ENCODE peak calls at places on chromosomes 13 and 19, in nine cellular contexts. One of them, this sample, is unnamed.

GRCh38 chr19:14146789-14147216 is 10.4 kb upstream of the ASF1B start:
- DNase-seq in esophagus squamous epithelium: no peak
- DNase-seq in neural progenitor cell: no peak
- DNase-seq in breast epithelium: peak; percentile 81
- DNase-seq in heart right ventricle: no peak
- DNase-seq in PC-3: peak; percentile 16
- DNase-seq in cardiac muscle cell: peak; percentile 94
- DNase-seq in fibroblast of lung: peak; percentile 53
- DNase-seq in colonic mucosa: no peak
- DNase-seq in this sample: no peak

GRCh38 chr19:50649433-50650391 is at the start of gene C19orf81:
- DNase-seq in neural progenitor cell: peak; percentile 77
- DNase-seq in cardiac muscle cell: peak; percentile 55
- DNase-seq in breast epithelium: no peak
- DNase-seq in PC-3: peak; percentile 23
- DNase-seq in fibroblast of lung: no peak
- DNase-seq in colonic mucosa: no peak
- DNase-seq in esophagus squamous epithelium: no peak
- DNase-seq in heart right ventricle: no peak
- DNase-seq in this sample: no peak

GRCh38 chr19:10553943-10554381 is 10.3 kb downstream of the ATG4D start:
- DNase-seq in colonic mucosa: peak; percentile 33
- DNase-seq in heart right ventricle: no peak
- DNase-seq in breast epithelium: peak; percentile 45
- DNase-seq in neural progenitor cell: no peak
- DNase-seq in PC-3: no peak
- DNase-seq in esophagus squamous epithelium: no peak
- DNase-seq in fibroblast of lung: no peak
- DNase-seq in cardiac muscle cell: no peak
- DNase-seq in this sample: no peak

GRCh38 chr13:27792393-27793218 is at the start of gene GSX1:
- DNase-seq in heart right ventricle: peak; percentile 64
- DNase-seq in fibroblast of lung: peak; percentile 74
- DNase-seq in breast epithelium: peak; percentile 18
- DNase-seq in PC-3: peak; percentile 63
- DNase-seq in colonic mucosa: peak; percentile 44
- DNase-seq in cardiac muscle cell: peak; percentile 85
- DNase-seq in esophagus squamous epithelium: no peak
- DNase-seq in neural progenitor cell: peak; percentile 96
- DNase-seq in this sample: no peak

GRCh38 chr19:10270180-10270615 is 722 bp upstream of the ICAM1 start:
- DNase-seq in heart right ventricle: peak; percentile 72
- DNase-seq in breast epithelium: no peak
- DNase-seq in PC-3: no peak
- DNase-seq in fibroblast of lung: no peak
- DNase-seq in esophagus squamous epithelium: no peak
- DNase-seq in cardiac muscle cell: peak; percentile 68
- DNase-seq in colonic mucosa: peak; percentile 67
- DNase-seq in neural progenitor cell: peak; percentile 20
- DNase-seq in this sample: no peak

GRCh38 chr19:42095814-42096230 is 19.9 kb downstream of the ZNF574 start:
- DNase-seq in PC-3: no peak
- DNase-seq in cardiac muscle cell: no peak
- DNase-seq in neural progenitor cell: peak; percentile 83
- DNase-seq in heart right ventricle: no peak
- DNase-seq in breast epithelium: no peak
- DNase-seq in esophagus squamous epithelium: no peak
- DNase-seq in fibroblast of lung: no peak
- DNase-seq in colonic mucosa: no peak
- DNase-seq in this sample: no peak

GRCh38 chr13:78409172-78409571 is 194.2 kb downstream of the POU4F1 start:
- DNase-seq in cardiac muscle cell: no peak
- DNase-seq in fibroblast of lung: no peak
- DNase-seq in heart right ventricle: no peak
- DNase-seq in colonic mucosa: no peak
- DNase-seq in PC-3: no peak
- DNase-seq in neural progenitor cell: peak; percentile 16
- DNase-seq in esophagus squamous epithelium: no peak
- DNase-seq in breast epithelium: no peak
- DNase-seq in this sample: no peak

GRCh38 chr13:24660023-24660806 is 20.0 kb upstream of the ATP12A start:
- DNase-seq in fibroblast of lung: no peak
- DNase-seq in neural progenitor cell: no peak
- DNase-seq in heart right ventricle: no peak
- DNase-seq in esophagus squamous epithelium: no peak
- DNase-seq in PC-3: peak; percentile 16
- DNase-seq in colonic mucosa: peak; percentile 62
- DNase-seq in breast epithelium: no peak
- DNase-seq in cardiac muscle cell: no peak
- DNase-seq in this sample: no peak

GRCh38 chr13:22428188-22428828 is 752.5 kb upstream of the SGCG start:
- DNase-seq in PC-3: no peak
- DNase-seq in colonic mucosa: no peak
- DNase-seq in heart right ventricle: no peak
- DNase-seq in breast epithelium: peak; percentile 21
- DNase-seq in neural progenitor cell: no peak
- DNase-seq in cardiac muscle cell: peak; percentile 86
- DNase-seq in esophagus squamous epithelium: no peak
- DNase-seq in fibroblast of lung: peak; percentile 74
- DNase-seq in this sample: no peak

GRCh38 chr13:109971006-109971744 is 184.8 kb upstream of the IRS2 start:
- DNase-seq in fibroblast of lung: no peak
- DNase-seq in esophagus squamous epithelium: no peak
- DNase-seq in neural progenitor cell: no peak
- DNase-seq in colonic mucosa: no peak
- DNase-seq in breast epithelium: no peak
- DNase-seq in PC-3: no peak
- DNase-seq in heart right ventricle: peak; percentile 30
- DNase-seq in cardiac muscle cell: no peak
- DNase-seq in this sample: no peak

GRCh38 chr19:48121909-48122371 is 11.3 kb upstream of the PLA2G4C start:
- DNase-seq in breast epithelium: peak; percentile 64
- DNase-seq in cardiac muscle cell: peak; percentile 33
- DNase-seq in PC-3: peak; percentile 65
- DNase-seq in heart right ventricle: no peak
- DNase-seq in neural progenitor cell: no peak
- DNase-seq in esophagus squamous epithelium: no peak
- DNase-seq in fibroblast of lung: no peak
- DNase-seq in colonic mucosa: no peak
- DNase-seq in this sample: no peak

GRCh38 chr19:54696766-54697165 is 27.5 kb upstream of the KIR3DL3 start:
- DNase-seq in PC-3: no peak
- DNase-seq in heart right ventricle: no peak
- DNase-seq in esophagus squamous epithelium: no peak
- DNase-seq in colonic mucosa: no peak
- DNase-seq in neural progenitor cell: no peak
- DNase-seq in fibroblast of lung: no peak
- DNase-seq in breast epithelium: no peak
- DNase-seq in cardiac muscle cell: no peak
- DNase-seq in this sample: no peak

GRCh38 chr19:18159810-18160209 is 6.8 kb downstream of the PIK3R2 start:
- DNase-seq in cardiac muscle cell: no peak
- DNase-seq in esophagus squamous epithelium: no peak
- DNase-seq in PC-3: no peak
- DNase-seq in breast epithelium: no peak
- DNase-seq in heart right ventricle: no peak
- DNase-seq in colonic mucosa: no peak
- DNase-seq in neural progenitor cell: no peak
- DNase-seq in fibroblast of lung: no peak
- DNase-seq in this sample: no peak

GRCh38 chr19:18160441-18160791 is 7.5 kb downstream of the PIK3R2 start:
- DNase-seq in heart right ventricle: no peak
- DNase-seq in breast epithelium: no peak
- DNase-seq in neural progenitor cell: no peak
- DNase-seq in cardiac muscle cell: no peak
- DNase-seq in esophagus squamous epithelium: no peak
- DNase-seq in PC-3: no peak
- DNase-seq in fibroblast of lung: no peak
- DNase-seq in colonic mucosa: no peak
- DNase-seq in this sample: no peak

GRCh38 chr19:18160792-18161690 is 8.1 kb downstream of the PIK3R2 start:
- DNase-seq in breast epithelium: peak; percentile 54
- DNase-seq in neural progenitor cell: peak; percentile 88
- DNase-seq in PC-3: peak; percentile 78
- DNase-seq in esophagus squamous epithelium: no peak
- DNase-seq in colonic mucosa: peak; percentile 79
- DNase-seq in heart right ventricle: peak; percentile 84
- DNase-seq in fibroblast of lung: peak; percentile 49
- DNase-seq in cardiac muscle cell: peak; percentile 71
- DNase-seq in this sample: no peak

GRCh38 chr19:18164072-18164471 is 9.5 kb upstream of the IFI30 start:
- DNase-seq in neural progenitor cell: no peak
- DNase-seq in fibroblast of lung: no peak
- DNase-seq in esophagus squamous epithelium: no peak
- DNase-seq in cardiac muscle cell: no peak
- DNase-seq in breast epithelium: no peak
- DNase-seq in PC-3: no peak
- DNase-seq in heart right ventricle: no peak
- DNase-seq in colonic mucosa: no peak
- DNase-seq in this sample: no peak

GRCh38 chr19:18161691-18162039 is 8.7 kb downstream of the PIK3R2 start:
- DNase-seq in colonic mucosa: no peak
- DNase-seq in breast epithelium: no peak
- DNase-seq in neural progenitor cell: no peak
- DNase-seq in esophagus squamous epithelium: no peak
- DNase-seq in heart right ventricle: no peak
- DNase-seq in PC-3: no peak
- DNase-seq in fibroblast of lung: no peak
- DNase-seq in cardiac muscle cell: no peak
- DNase-seq in this sample: no peak
- TF ChIP-seq CTCF in colonic mucosa: no peak
- TF ChIP-seq CTCF in breast epithelium: no peak
- TF ChIP-seq CTCF in neural progenitor cell: no peak
- TF ChIP-seq CTCF in esophagus squamous epithelium: no peak
- TF ChIP-seq CTCF in heart right ventricle: no peak
- TF ChIP-seq CTCF in PC-3: no peak
- TF ChIP-seq CTCF in fibroblast of lung: no peak
- TF ChIP-seq CTCF in cardiac muscle cell: no peak
- TF ChIP-seq CTCF in this sample: no peak

GRCh38 chr13:111630411-111630810 is 310.0 kb downstream of the TEX29 start:
- DNase-seq in fibroblast of lung: no peak
- DNase-seq in cardiac muscle cell: no peak
- DNase-seq in breast epithelium: no peak
- DNase-seq in neural progenitor cell: peak; percentile 47
- DNase-seq in heart right ventricle: no peak
- DNase-seq in PC-3: no peak
- DNase-seq in esophagus squamous epithelium: no peak
- DNase-seq in colonic mucosa: no peak
- DNase-seq in this sample: no peak
- H3K27me3 ChIP-seq in fibroblast of lung: no peaks in the 10 kb centered on the region
- H3K27me3 ChIP-seq in cardiac muscle cell: peaks cover 4% of the 10 kb centered on the region
- H3K27me3 ChIP-seq in breast epithelium: no peaks in the 10 kb centered on the region
- H3K27me3 ChIP-seq in neural progenitor cell: peaks cover 4% of the 10 kb centered on the region
- H3K27me3 ChIP-seq in heart right ventricle: peaks cover 27% of the 10 kb centered on the region
- H3K27me3 ChIP-seq in PC-3: peaks cover 58% of the 10 kb centered on the region
- H3K27me3 ChIP-seq in esophagus squamous epithelium: no peaks in the 10 kb centered on the region
- H3K27me3 ChIP-seq in colonic mucosa: no peaks in the 10 kb centered on the region
- H3K27me3 ChIP-seq in this sample: no peaks in the 10 kb centered on the region

GRCh38 chr19:11563530-11563929 is 4.5 kb upstream of the ELOF1 start:
- DNase-seq in PC-3: no peak
- DNase-seq in fibroblast of lung: no peak
- DNase-seq in cardiac muscle cell: no peak
- DNase-seq in colonic mucosa: no peak
- DNase-seq in neural progenitor cell: no peak
- DNase-seq in esophagus squamous epithelium: no peak
- DNase-seq in heart right ventricle: no peak
- DNase-seq in breast epithelium: no peak
- DNase-seq in this sample: no peak
- H3K4me1 ChIP-seq in PC-3: peaks cover 9% of the 10 kb centered on the region
- H3K4me1 ChIP-seq in fibroblast of lung: no peaks in the 10 kb centered on the region
- H3K4me1 ChIP-seq in cardiac muscle cell: no peaks in the 10 kb centered on the region
- H3K4me1 ChIP-seq in colonic mucosa: no peaks in the 10 kb centered on the region
- H3K4me1 ChIP-seq in neural progenitor cell: no peaks in the 10 kb centered on the region
- H3K4me1 ChIP-seq in esophagus squamous epithelium: peaks cover 18% of the 10 kb centered on the region
- H3K4me1 ChIP-seq in heart right ventricle: peaks cover 15% of the 10 kb centered on the region
- H3K4me1 ChIP-seq in breast epithelium: no peaks in the 10 kb centered on the region
- H3K4me1 ChIP-seq in this sample: peaks cover 6% of the 10 kb centered on the region

GRCh38 chr13:41939403-41939802 is 21.5 kb downstream of the VWA8 start:
- DNase-seq in PC-3: no peak
- DNase-seq in breast epithelium: no peak
- DNase-seq in cardiac muscle cell: no peak
- DNase-seq in neural progenitor cell: no peak
- DNase-seq in colonic mucosa: no peak
- DNase-seq in fibroblast of lung: no peak
- DNase-seq in heart right ventricle: no peak
- DNase-seq in esophagus squamous epithelium: no peak
- DNase-seq in this sample: no peak

GRCh38 chr13:41944229-41944628 is 16.7 kb downstream of the VWA8 start:
- DNase-seq in breast epithelium: no peak
- DNase-seq in esophagus squamous epithelium: no peak
- DNase-seq in PC-3: no peak
- DNase-seq in colonic mucosa: no peak
- DNase-seq in heart right ventricle: no peak
- DNase-seq in neural progenitor cell: no peak
- DNase-seq in cardiac muscle cell: peak; percentile 35
- DNase-seq in fibroblast of lung: no peak
- DNase-seq in this sample: no peak

GRCh38 chr13:41944635-41945401 is 16.1 kb downstream of the VWA8 start:
- DNase-seq in breast epithelium: no peak
- DNase-seq in fibroblast of lung: no peak
- DNase-seq in heart right ventricle: no peak
- DNase-seq in cardiac muscle cell: no peak
- DNase-seq in esophagus squamous epithelium: no peak
- DNase-seq in neural progenitor cell: no peak
- DNase-seq in colonic mucosa: no peak
- DNase-seq in PC-3: peak; percentile 20
- DNase-seq in this sample: no peak

GRCh38 chr13:41941174-41941573 is 19.7 kb downstream of the VWA8 start:
- DNase-seq in neural progenitor cell: no peak
- DNase-seq in colonic mucosa: no peak
- DNase-seq in PC-3: no peak
- DNase-seq in cardiac muscle cell: peak; percentile 49
- DNase-seq in fibroblast of lung: no peak
- DNase-seq in heart right ventricle: no peak
- DNase-seq in breast epithelium: no peak
- DNase-seq in esophagus squamous epithelium: no peak
- DNase-seq in this sample: no peak

GRCh38 chr13:41942462-41943094 is 18.3 kb downstream of the VWA8 start:
- DNase-seq in breast epithelium: no peak
- DNase-seq in heart right ventricle: no peak
- DNase-seq in colonic mucosa: no peak
- DNase-seq in esophagus squamous epithelium: no peak
- DNase-seq in neural progenitor cell: peak; percentile 72
- DNase-seq in PC-3: peak; percentile 34
- DNase-seq in cardiac muscle cell: peak; percentile 70
- DNase-seq in fibroblast of lung: peak; percentile 68
- DNase-seq in this sample: no peak
- TF ChIP-seq CTCF in breast epithelium: no peak
- TF ChIP-seq CTCF in heart right ventricle: peak; percentile 44
- TF ChIP-seq CTCF in colonic mucosa: peak; percentile 27
- TF ChIP-seq CTCF in esophagus squamous epithelium: no peak
- TF ChIP-seq CTCF in neural progenitor cell: peak; percentile 49
- TF ChIP-seq CTCF in PC-3: peak; percentile 38
- TF ChIP-seq CTCF in cardiac muscle cell: peak; percentile 51
- TF ChIP-seq CTCF in fibroblast of lung: peak; percentile 37
- TF ChIP-seq CTCF in this sample: no peak

DNA sequence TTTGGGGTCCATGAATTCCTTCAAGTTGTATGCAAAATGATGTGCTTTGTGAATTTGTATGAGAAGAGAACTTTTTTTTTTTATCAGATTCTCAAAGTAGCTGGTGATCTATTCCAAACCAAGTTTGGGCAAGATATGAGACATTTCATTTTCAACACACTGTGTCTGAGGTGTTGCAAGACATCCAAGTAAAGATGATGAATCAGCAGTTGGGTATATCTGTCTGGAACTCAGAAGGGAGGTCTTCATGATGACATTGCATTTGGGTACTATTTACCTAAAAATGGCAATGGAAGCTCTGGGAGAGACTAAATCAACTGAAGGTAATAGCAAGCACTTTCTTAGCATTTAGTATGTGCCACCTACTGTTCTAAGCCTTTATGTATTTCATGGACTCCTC is 2.8 kb downstream of the FAM124A start:
- DNase-seq in breast epithelium: no peak
- DNase-seq in neural progenitor cell: no peak
- DNase-seq in PC-3: no peak
- DNase-seq in heart right ventricle: no peak
- DNase-seq in fibroblast of lung: no peak
- DNase-seq in colonic mucosa: no peak
- DNase-seq in esophagus squamous epithelium: no peak
- DNase-seq in cardiac muscle cell: no peak
- DNase-seq in this sample: no peak
- H3K27me3 ChIP-seq in breast epithelium: no peaks in the 10 kb centered on the region
- H3K27me3 ChIP-seq in neural progenitor cell: peaks cover 13% of the 10 kb centered on the region
- H3K27me3 ChIP-seq in PC-3: no peaks in the 10 kb centered on the region
- H3K27me3 ChIP-seq in heart right ventricle: no peaks in the 10 kb centered on the region
- H3K27me3 ChIP-seq in fibroblast of lung: no peaks in the 10 kb centered on the region
- H3K27me3 ChIP-seq in colonic mucosa: peaks cover 9% of the 10 kb centered on the region
- H3K27me3 ChIP-seq in esophagus squamous epithelium: no peaks in the 10 kb centered on the region
- H3K27me3 ChIP-seq in cardiac muscle cell: peaks cover 46% of the 10 kb centered on the region
- H3K27me3 ChIP-seq in this sample: no peaks in the 10 kb centered on the region

This sample was measured in thoracic aorta.